ENCODE peak calls at places on chromosomes 13 and 19, in four cellular contexts. K, Q, N and U are unnamed samples.

GRCh38 chr13:64758520-64758919 is 2471.6 kb downstream of the PCDH9 start:
- DNase-seq in K (no peak), Q (no peak), N (no peak), U (no peak)

GRCh38 chr13:99501952-99502310 is 659 bp downstream of the TM9SF2 start:
- DNase-seq in Q (no peak), N (no peak), K (no peak), U (no peak)

GRCh38 chr19:588093-588742 is 1.5 kb upstream of the HCN2 start:
- DNase-seq in N (no peak), K (peak), Q (peak), U (peak)

GRCh38 chr19:49677901-49678674 is 1.0 kb downstream of the PRMT1 start:
- DNase-seq in Q (peak), N (peak), K (no peak), U (no peak)

GRCh38 chr19:40147338-40147692 is 43.9 kb upstream of the MAP3K10 start:
- DNase-seq in Q (no peak), N (no peak), K (no peak), U (no peak)

GRCh38 chr13:57557979-57558529 is 73.5 kb upstream of the PCDH17 start:
- DNase-seq in N (no peak), Q (peak), K (no peak), U (no peak)

GRCh38 chr19:46732966-46733692 is 12.7 kb upstream of the FKRP start:
- DNase-seq in K (no peak), Q (peak), N (no peak), U (no peak)

GRCh38 chr13:24632382-24633121 is 47.7 kb upstream of the ATP12A start:
- DNase-seq in K (no peak), N (no peak), Q (no peak), U (no peak)

GRCh38 chr19:33685541-33685940 is 63.8 kb downstream of the CHST8 start:
- DNase-seq in N (no peak), K (no peak), Q (no peak), U (no peak)

GRCh38 chr19:12494260-12494860 is 9.7 kb upstream of the ZNF709 start:
- DNase-seq in K (no peak), Q (no peak), N (no peak), U (no peak)

GRCh38 chr13:81224502-81224833 is 883.5 kb upstream of the SPRY2 start:
- DNase-seq in N (no peak), Q (no peak), K (no peak), U (no peak)

GRCh38 chr13:25252229-25252628 is 35.1 kb downstream of the MTMR6 start:
- DNase-seq in Q (no peak), N (no peak), K (no peak), U (no peak)

GRCh38 chr13:113059891-113060290 is 45.7 kb upstream of the F7 start:
- DNase-seq in K (no peak), Q (no peak), N (no peak), U (no peak)

GRCh38 chr19:49465371-49465770 is 8.6 kb upstream of the FLT3LG start:
- DNase-seq in Q (no peak), K (no peak), N (no peak), U (no peak)

GRCh38 chr19:2578391-2578826 is 102.5 kb downstream of the GADD45B start:
- DNase-seq in K (no peak), N (no peak), Q (no peak), U (no peak)